ENCODE peak calls at places on chromosomes 16 and 17, in five cellular contexts. L is hippocampal formation; J is CD4-positive, alpha-beta memory T cell; U is neuronal stem cell; X is NCI-H1694. Q is an unnamed sample.

GRCh38 chr16:86504315-86505184 is 5.8 kb upstream of the FOXF1 start:
- DNase-seq in L (no peak), J (no peak), U (no peak), X (no peak), Q (no peak)

GRCh38 chr16:68116256-68116853 is 31.2 kb downstream of the NFATC3 start:
- DNase-seq in L (no peak), J (peak), U (no peak), X (no peak), Q (no peak)

GRCh38 chr17:57723427-57724037 is 21.6 kb downstream of the CCDC182 start:
- DNase-seq in L (no peak), J (no peak), U (no peak), X (no peak), Q (no peak)

GRCh38 chr17:40448213-40448638 is 5.0 kb downstream of the IGFBP4 start:
- DNase-seq in L (no peak), J (no peak), U (no peak), X (no peak), Q (no peak)

GRCh38 chr16:16120044-16120381 is 103.3 kb downstream of the ABCC6 start:
- DNase-seq in L (no peak), J (no peak), U (no peak), X (peak), Q (no peak)

GRCh38 chr16:25012525-25012991 is 2.6 kb downstream of the ARHGAP17 start:
- DNase-seq in L (no peak), J (no peak), U (no peak), X (no peak), Q (no peak)

GRCh38 chr16:48277158-48277557 is 29.8 kb upstream of the ABCC11 start:
- DNase-seq in L (no peak), J (no peak), U (no peak), X (no peak), Q (no peak)

GRCh38 chr16:2919511-2920255 is 8.0 kb downstream of the FLYWCH1 start:
- DNase-seq in L (peak), J (peak), U (peak), X (peak), Q (peak)

GRCh38 chr16:29926675-29927522 is 873 bp upstream of the KCTD13 start:
- DNase-seq in L (peak), J (no peak), U (no peak), X (no peak), Q (no peak)

GRCh38 chr17:67365762-67366192 is 600 bp downstream of the PSMD12 start:
- DNase-seq in L (no peak), J (peak), U (no peak), X (no peak), Q (no peak)

GRCh38 chr17:251531-251930 is 70.1 kb upstream of the DOC2B start:
- DNase-seq in L (no peak), J (no peak), U (no peak), X (no peak), Q (no peak)

GRCh38 chr16:67847064-67847861 is at the start of gene CENPT:
- DNase-seq in L (no peak), J (no peak), U (no peak), X (no peak), Q (no peak)

GRCh38 chr17:28967240-28968135 is 16.2 kb upstream of the PHF12 start:
- DNase-seq in L (no peak), J (no peak), U (peak), X (peak), Q (peak)

GRCh38 chr16:23146877-23147601 is 2.2 kb downstream of the USP31 start:
- DNase-seq in L (no peak), J (no peak), U (no peak), X (no peak), Q (no peak)

GRCh38 chr16:84617068-84617630 is 729 bp downstream of the COTL1 start:
- DNase-seq in L (no peak), J (peak), U (no peak), X (no peak), Q (peak)

GRCh38 chr16:74898667-74899066 is 86.3 kb downstream of the WDR59 start:
- DNase-seq in L (peak), J (no peak), U (no peak), X (no peak), Q (no peak)

GRCh38 chr16:63998-64913 is 8.2 kb downstream of the RHBDF1 start:
- DNase-seq in L (no peak), J (no peak), U (no peak), X (no peak), Q (no peak)

GRCh38 chr17:73782641-73783381 is 138.6 kb upstream of the SDK2 start:
- DNase-seq in L (no peak), J (no peak), U (no peak), X (no peak), Q (no peak)

GRCh38 chr16:84571010-84571409 is 46.9 kb downstream of the COTL1 start:
- DNase-seq in L (no peak), J (no peak), U (no peak), X (peak), Q (no peak)

GRCh38 chr17:18182190-18182977 is 1.2 kb upstream of the ALKBH5 start:
- DNase-seq in L (no peak), J (no peak), U (peak), X (no peak), Q (no peak)

Q was measured in naive B cell.